ENCODE peak calls at places on chromosomes 2 and 18, in four cellular contexts. R is hepatocyte, W is NCI-H1436 treated with DMSO at 0.1 percent for 48 hours, G is skeletal muscle cell. X is an unnamed sample.

GRCh38 chr2:37890893-37891495 is 34.1 kb upstream of the RMDN2 start:
- DNase-seq in R (peak; percentile 86), W (no peak), G (no peak), X (no peak)

GRCh38 chr2:107542314-107542740 is 284.4 kb upstream of the RGPD4 start:
- DNase-seq in R (peak; percentile 35), W (no peak), G (peak; percentile 44), X (no peak)

GRCh38 chr18:79876497-79876896 is 75.0 kb downstream of the SLC66A2 start:
- DNase-seq in R (no peak), W (no peak), G (no peak), X (no peak)

GRCh38 chr2:151033454-151034248 is 228.0 kb downstream of the RBM43 start:
- DNase-seq in R (no peak), W (no peak), G (no peak), X (no peak)

GRCh38 chr2:27855476-27855875 is 34.7 kb downstream of the RBKS start:
- DNase-seq in R (no peak), W (no peak), G (peak; percentile 23), X (no peak)

GRCh38 chr2:172214252-172214651 is 111.6 kb upstream of the DLX2 start:
- DNase-seq in R (no peak), W (no peak), G (no peak), X (no peak)

GRCh38 chr18:54269924-54270844 is 867 bp downstream of the POLI start:
- DNase-seq in R (peak; percentile 57), W (no peak), G (no peak), X (no peak)

GRCh38 chr2:112682101-112682500 is 36.4 kb downstream of the SLC20A1 start:
- DNase-seq in R (no peak), W (no peak), G (no peak), X (no peak)

GRCh38 chr2:127877626-127878025 is 8.1 kb downstream of the AMMECR1L start:
- DNase-seq in R (no peak), W (no peak), G (no peak), X (no peak)

GRCh38 chr18:32956591-32957310 is 183.9 kb upstream of the KLHL14 start:
- DNase-seq in R (peak; percentile 13), W (no peak), G (peak; percentile 73), X (no peak)

GRCh38 chr18:9319333-9319732 is 15.2 kb upstream of the TWSG1 start:
- DNase-seq in R (no peak), W (no peak), G (no peak), X (no peak)

GRCh38 chr2:216774180-216774579 is 78.8 kb upstream of the IGFBP5 start:
- DNase-seq in R (no peak), W (no peak), G (no peak), X (no peak)

GRCh38 chr2:226977775-226978190 is 141.9 kb downstream of the RHBDD1 start:
- DNase-seq in R (peak; percentile 19), W (no peak), G (peak; percentile 69), X (no peak)

GRCh38 chr18:57004366-57005121 is 142.3 kb upstream of the BOD1L2 start:
- DNase-seq in R (peak; percentile 31), W (no peak), G (no peak), X (no peak)

GRCh38 chr2:19759880-19760279 is 141.9 kb downstream of the TTC32 start:
- DNase-seq in R (no peak), W (no peak), G (no peak), X (no peak)

GRCh38 chr2:187429989-187430388 is 18.1 kb downstream of the CALCRL start:
- DNase-seq in R (no peak), W (no peak), G (peak; percentile 84), X (no peak)

GRCh38 chr2:110770308-110770695 is 37.9 kb downstream of the ACOXL start:
- DNase-seq in R (no peak), W (no peak), G (no peak), X (peak; percentile 73)

GRCh38 chr2:66364495-66364992 is 70.4 kb upstream of the MEIS1 start:
- DNase-seq in R (peak; percentile 6), W (no peak), G (peak; percentile 82), X (no peak)

GRCh38 chr2:98911376-98912154 is 24.5 kb downstream of the CRACDL start:
- DNase-seq in R (peak; percentile 31), W (no peak), G (peak; percentile 61), X (no peak)

GRCh38 chr2:70473101-70473722 is 80.4 kb downstream of the TGFA start:
- DNase-seq in R (no peak), W (no peak), G (no peak), X (no peak)

GRCh38 chr2:218745559-218746469 is 35.2 kb downstream of the TTLL4 start:
- DNase-seq in R (peak; percentile 33), W (no peak), G (peak; percentile 24), X (no peak)

GRCh38 chr2:879540-879939 is 71.1 kb upstream of the SNTG2 start:
- DNase-seq in R (no peak), W (no peak), G (no peak), X (no peak)

GRCh38 chr18:58639751-58640427 is 11.0 kb upstream of the ALPK2 start:
- DNase-seq in R (no peak), W (no peak), G (peak; percentile 30), X (no peak)

GRCh38 chr2:147460140-147460539 is 384.7 kb upstream of the ACVR2A start:
- DNase-seq in R (no peak), W (no peak), G (no peak), X (no peak)

X was measured in NCI-H2081 treated with DMSO at 0.1 percent for 48 hours.